ENCODE peak calls at places on chromosomes 3 and 15, in nine cellular contexts. One of them, this sample, is unnamed.

GRCh38 chr15:80890341-80890972 is 99.2 kb downstream of the MESD start:
- DNase-seq in GM13976: no peak
- DNase-seq in mucosa of descending colon: no peak
- DNase-seq in mesendoderm: no peak
- DNase-seq in left cardiac atrium: no peak
- DNase-seq in B cell: no peak
- DNase-seq in NCI-H1417: no peak
- DNase-seq in amygdala: no peak
- DNase-seq in T-helper 2 cell: no peak
- DNase-seq in this sample: no peak

GRCh38 chr15:95267476-95267875 is 1036.1 kb downstream of the MCTP2 start:
- DNase-seq in amygdala: no peak
- DNase-seq in left cardiac atrium: no peak
- DNase-seq in B cell: no peak
- DNase-seq in T-helper 2 cell: no peak
- DNase-seq in mucosa of descending colon: no peak
- DNase-seq in mesendoderm: no peak
- DNase-seq in NCI-H1417: no peak
- DNase-seq in GM13976: no peak
- DNase-seq in this sample: no peak

GRCh38 chr15:23038741-23039150 is 623 bp downstream of the TUBGCP5 start:
- DNase-seq in left cardiac atrium: no peak
- DNase-seq in mucosa of descending colon: peak
- DNase-seq in NCI-H1417: no peak
- DNase-seq in T-helper 2 cell: no peak
- DNase-seq in B cell: no peak
- DNase-seq in GM13976: no peak
- DNase-seq in amygdala: no peak
- DNase-seq in mesendoderm: peak
- DNase-seq in this sample: no peak

GRCh38 chr15:90294601-90295269 is 29.3 kb downstream of the NGRN start:
- DNase-seq in amygdala: no peak
- DNase-seq in left cardiac atrium: no peak
- DNase-seq in mucosa of descending colon: no peak
- DNase-seq in T-helper 2 cell: no peak
- DNase-seq in GM13976: no peak
- DNase-seq in B cell: no peak
- DNase-seq in mesendoderm: no peak
- DNase-seq in NCI-H1417: peak
- DNase-seq in this sample: no peak

GRCh38 chr15:89457086-89457485 is 39.3 kb downstream of the RHCG start:
- DNase-seq in B cell: no peak
- DNase-seq in left cardiac atrium: no peak
- DNase-seq in GM13976: no peak
- DNase-seq in amygdala: no peak
- DNase-seq in NCI-H1417: no peak
- DNase-seq in mucosa of descending colon: no peak
- DNase-seq in mesendoderm: peak
- DNase-seq in T-helper 2 cell: no peak
- DNase-seq in this sample: no peak

GRCh38 chr3:49180116-49180515 is 8.7 kb downstream of the KLHDC8B start:
- DNase-seq in NCI-H1417: no peak
- DNase-seq in mucosa of descending colon: no peak
- DNase-seq in T-helper 2 cell: no peak
- DNase-seq in left cardiac atrium: no peak
- DNase-seq in amygdala: no peak
- DNase-seq in GM13976: no peak
- DNase-seq in B cell: no peak
- DNase-seq in mesendoderm: no peak
- DNase-seq in this sample: no peak

GRCh38 chr3:140164922-140165590 is 230.1 kb downstream of the CLSTN2 start:
- DNase-seq in left cardiac atrium: no peak
- DNase-seq in amygdala: no peak
- DNase-seq in T-helper 2 cell: no peak
- DNase-seq in B cell: no peak
- DNase-seq in mucosa of descending colon: no peak
- DNase-seq in NCI-H1417: no peak
- DNase-seq in mesendoderm: no peak
- DNase-seq in GM13976: no peak
- DNase-seq in this sample: no peak

GRCh38 chr15:63727542-63727941 is 106.2 kb downstream of the HERC1 start:
- DNase-seq in GM13976: no peak
- DNase-seq in mesendoderm: peak
- DNase-seq in NCI-H1417: peak
- DNase-seq in T-helper 2 cell: no peak
- DNase-seq in amygdala: no peak
- DNase-seq in mucosa of descending colon: peak
- DNase-seq in left cardiac atrium: no peak
- DNase-seq in B cell: no peak
- DNase-seq in this sample: no peak

GRCh38 chr3:128074851-128075515 is 22.7 kb downstream of the SEC61A1 start:
- DNase-seq in NCI-H1417: no peak
- DNase-seq in amygdala: no peak
- DNase-seq in B cell: no peak
- DNase-seq in mucosa of descending colon: peak
- DNase-seq in GM13976: no peak
- DNase-seq in left cardiac atrium: no peak
- DNase-seq in mesendoderm: no peak
- DNase-seq in T-helper 2 cell: no peak
- DNase-seq in this sample: no peak

GRCh38 chr3:32109256-32109655 is 2.8 kb downstream of the GPD1L start:
- DNase-seq in mucosa of descending colon: peak
- DNase-seq in left cardiac atrium: peak
- DNase-seq in GM13976: no peak
- DNase-seq in B cell: no peak
- DNase-seq in amygdala: peak
- DNase-seq in T-helper 2 cell: no peak
- DNase-seq in mesendoderm: peak
- DNase-seq in NCI-H1417: no peak
- DNase-seq in this sample: no peak

GRCh38 chr3:170222647-170223541 is 670 bp downstream of the PRKCI start:
- DNase-seq in NCI-H1417: peak
- DNase-seq in mucosa of descending colon: peak
- DNase-seq in B cell: peak
- DNase-seq in amygdala: no peak
- DNase-seq in GM13976: peak
- DNase-seq in left cardiac atrium: peak
- DNase-seq in T-helper 2 cell: peak
- DNase-seq in mesendoderm: peak
- DNase-seq in this sample: peak

GRCh38 chr3:53844262-53845102 is 1.7 kb downstream of the CHDH start:
- DNase-seq in T-helper 2 cell: no peak
- DNase-seq in mesendoderm: no peak
- DNase-seq in mucosa of descending colon: peak
- DNase-seq in amygdala: peak
- DNase-seq in B cell: no peak
- DNase-seq in left cardiac atrium: no peak
- DNase-seq in NCI-H1417: no peak
- DNase-seq in GM13976: no peak
- DNase-seq in this sample: no peak

GRCh38 chr15:88888719-88889118 is 6.6 kb downstream of the HAPLN3 start:
- DNase-seq in T-helper 2 cell: no peak
- DNase-seq in NCI-H1417: no peak
- DNase-seq in left cardiac atrium: no peak
- DNase-seq in amygdala: no peak
- DNase-seq in GM13976: no peak
- DNase-seq in B cell: no peak
- DNase-seq in mucosa of descending colon: no peak
- DNase-seq in mesendoderm: no peak
- DNase-seq in this sample: no peak

GRCh38 chr3:112333386-112334334 is 704 bp downstream of the CD200 start:
- DNase-seq in amygdala: peak
- DNase-seq in T-helper 2 cell: no peak
- DNase-seq in B cell: no peak
- DNase-seq in NCI-H1417: peak
- DNase-seq in left cardiac atrium: peak
- DNase-seq in GM13976: peak
- DNase-seq in mesendoderm: peak
- DNase-seq in mucosa of descending colon: peak
- DNase-seq in this sample: no peak

GRCh38 chr3:49900491-49901153 is 3.1 kb downstream of the MST1R start:
- DNase-seq in mucosa of descending colon: peak
- DNase-seq in GM13976: no peak
- DNase-seq in T-helper 2 cell: no peak
- DNase-seq in left cardiac atrium: peak
- DNase-seq in mesendoderm: no peak
- DNase-seq in amygdala: no peak
- DNase-seq in B cell: no peak
- DNase-seq in NCI-H1417: no peak
- DNase-seq in this sample: no peak

GRCh38 chr15:56866798-56867197 is 51.6 kb upstream of the TCF12 start:
- DNase-seq in B cell: no peak
- DNase-seq in mesendoderm: no peak
- DNase-seq in amygdala: no peak
- DNase-seq in left cardiac atrium: no peak
- DNase-seq in GM13976: no peak
- DNase-seq in mucosa of descending colon: no peak
- DNase-seq in NCI-H1417: no peak
- DNase-seq in T-helper 2 cell: no peak
- DNase-seq in this sample: no peak

GRCh38 chr3:9552252-9552999 is 1.2 kb downstream of the LHFPL4 start:
- DNase-seq in mesendoderm: peak
- DNase-seq in B cell: no peak
- DNase-seq in NCI-H1417: peak
- DNase-seq in left cardiac atrium: peak
- DNase-seq in amygdala: peak
- DNase-seq in GM13976: peak
- DNase-seq in T-helper 2 cell: no peak
- DNase-seq in mucosa of descending colon: peak
- DNase-seq in this sample: no peak

GRCh38 chr3:150286390-150287147 is 121.5 kb upstream of the TSC22D2 start:
- DNase-seq in mesendoderm: peak
- DNase-seq in B cell: peak
- DNase-seq in NCI-H1417: peak
- DNase-seq in GM13976: peak
- DNase-seq in mucosa of descending colon: peak
- DNase-seq in amygdala: no peak
- DNase-seq in left cardiac atrium: no peak
- DNase-seq in T-helper 2 cell: no peak
- DNase-seq in this sample: no peak

GRCh38 chr3:24683090-24683489 is 188.4 kb upstream of the THRB start:
- DNase-seq in amygdala: no peak
- DNase-seq in B cell: no peak
- DNase-seq in GM13976: no peak
- DNase-seq in left cardiac atrium: no peak
- DNase-seq in mucosa of descending colon: no peak
- DNase-seq in NCI-H1417: no peak
- DNase-seq in mesendoderm: no peak
- DNase-seq in T-helper 2 cell: no peak
- DNase-seq in this sample: no peak

GRCh38 chr15:73751896-73752816 is 995 bp downstream of the INSYN1 start:
- DNase-seq in left cardiac atrium: no peak
- DNase-seq in mesendoderm: no peak
- DNase-seq in mucosa of descending colon: no peak
- DNase-seq in GM13976: no peak
- DNase-seq in B cell: no peak
- DNase-seq in T-helper 2 cell: no peak
- DNase-seq in amygdala: no peak
- DNase-seq in NCI-H1417: peak
- DNase-seq in this sample: no peak

GRCh38 chr15:98889930-98890695 is 117.5 kb downstream of the PGPEP1L start:
- DNase-seq in left cardiac atrium: no peak
- DNase-seq in mesendoderm: peak
- DNase-seq in B cell: no peak
- DNase-seq in amygdala: no peak
- DNase-seq in T-helper 2 cell: no peak
- DNase-seq in NCI-H1417: no peak
- DNase-seq in mucosa of descending colon: no peak
- DNase-seq in GM13976: no peak
- DNase-seq in this sample: no peak

GRCh38 chr3:109563149-109563548 is 225.8 kb upstream of the DPPA4 start:
- DNase-seq in T-helper 2 cell: no peak
- DNase-seq in B cell: no peak
- DNase-seq in mucosa of descending colon: peak
- DNase-seq in left cardiac atrium: no peak
- DNase-seq in NCI-H1417: no peak
- DNase-seq in GM13976: no peak
- DNase-seq in mesendoderm: peak
- DNase-seq in amygdala: no peak
- DNase-seq in this sample: peak

GRCh38 chr3:63309780-63310179 is 31.7 kb downstream of the SYNPR start:
- DNase-seq in amygdala: no peak
- DNase-seq in B cell: no peak
- DNase-seq in left cardiac atrium: no peak
- DNase-seq in mesendoderm: peak
- DNase-seq in T-helper 2 cell: no peak
- DNase-seq in NCI-H1417: no peak
- DNase-seq in GM13976: no peak
- DNase-seq in mucosa of descending colon: no peak
- DNase-seq in this sample: no peak

GRCh38 chr15:72285927-72286516 is 13.7 kb upstream of the PARP6 start:
- DNase-seq in GM13976: peak
- DNase-seq in NCI-H1417: no peak
- DNase-seq in left cardiac atrium: no peak
- DNase-seq in B cell: peak
- DNase-seq in mesendoderm: peak
- DNase-seq in T-helper 2 cell: peak
- DNase-seq in amygdala: no peak
- DNase-seq in mucosa of descending colon: peak
- DNase-seq in this sample: peak

GRCh38 chr15:68154923-68155559 is 50.1 kb downstream of the CALML4 start:
- DNase-seq in left cardiac atrium: no peak
- DNase-seq in GM13976: peak
- DNase-seq in amygdala: no peak
- DNase-seq in mesendoderm: peak
- DNase-seq in mucosa of descending colon: peak
- DNase-seq in B cell: peak
- DNase-seq in T-helper 2 cell: no peak
- DNase-seq in NCI-H1417: peak
- DNase-seq in this sample: no peak

GRCh38 chr3:171306631-171307030 is 153.6 kb downstream of the TNIK start:
- DNase-seq in amygdala: peak
- DNase-seq in mesendoderm: no peak
- DNase-seq in GM13976: no peak
- DNase-seq in B cell: no peak
- DNase-seq in T-helper 2 cell: no peak
- DNase-seq in mucosa of descending colon: peak
- DNase-seq in NCI-H1417: no peak
- DNase-seq in left cardiac atrium: peak
- DNase-seq in this sample: no peak

GRCh38 chr3:111850481-111850880 is 8.6 kb upstream of the PHLDB2 start:
- DNase-seq in NCI-H1417: no peak
- DNase-seq in amygdala: no peak
- DNase-seq in mucosa of descending colon: no peak
- DNase-seq in mesendoderm: no peak
- DNase-seq in B cell: no peak
- DNase-seq in GM13976: no peak
- DNase-seq in T-helper 2 cell: no peak
- DNase-seq in left cardiac atrium: no peak
- DNase-seq in this sample: no peak

GRCh38 chr3:171874251-171874679 is 31.1 kb downstream of the TMEM212 start:
- DNase-seq in B cell: no peak
- DNase-seq in mucosa of descending colon: no peak
- DNase-seq in T-helper 2 cell: no peak
- DNase-seq in amygdala: no peak
- DNase-seq in left cardiac atrium: no peak
- DNase-seq in mesendoderm: peak
- DNase-seq in GM13976: no peak
- DNase-seq in NCI-H1417: no peak
- DNase-seq in this sample: no peak

This sample was measured in activated T-helper 9 cell treated with anti-CD3 and anti-CD28 coated beads, Interleukin-2, amount 50 U/mL, for 16 hours.